ENCODE peak calls at places on chromosomes 2 and 18, in five cellular contexts. H is endodermal cell; P is GM20000; J is IMR-90; K is activated CD8-positive, alpha-beta T cell treated with anti-CD3 and anti-CD28 coated beads for 36 hours. M is an unnamed sample.

GRCh38 chr2:151946856-151947523 is 118.8 kb upstream of the ARL5A start:
- DNase-seq in H (peak), P (peak), J (peak), K (peak), M (no peak)

GRCh38 chr2:11540148-11540995 is 6.5 kb downstream of the GREB1 start:
- DNase-seq in P (no peak), J (no peak), K (no peak), H (peak), M (peak)

GRCh38 chr2:227029706-227030105 is 134.3 kb downstream of the COL4A4 start:
- DNase-seq in H (no peak), P (no peak), J (no peak), K (no peak), M (no peak)

GRCh38 chr2:112004246-112004645 is 50.8 kb upstream of the TMEM87B start:
- DNase-seq in H (no peak), K (no peak), P (peak), J (peak), M (no peak)

GRCh38 chr2:147045113-147045512 is 799.7 kb upstream of the ACVR2A start:
- DNase-seq in P (peak), H (peak), K (peak), J (peak), M (no peak)

GRCh38 chr2:6917761-6918421 is 679 bp downstream of the RNF144A start:
- DNase-seq in K (no peak), J (no peak), H (peak), P (no peak), M (no peak)

GRCh38 chr2:127007652-127008051 is 99.3 kb downstream of the BIN1 start:
- DNase-seq in H (no peak), J (peak), P (no peak), K (no peak), M (no peak)

GRCh38 chr2:95076705-95077520 is 44.7 kb downstream of the MRPS5 start:
- DNase-seq in K (peak), P (peak), H (peak), J (peak), M (no peak)

GRCh38 chr2:190781604-190782198 is 98.9 kb upstream of the GLS start:
- DNase-seq in P (peak), H (peak), J (peak), K (peak), M (no peak)
- TF ChIP-seq CTCF in P (no peak), H (peak), J (peak), K (peak), M (peak)

DNA sequence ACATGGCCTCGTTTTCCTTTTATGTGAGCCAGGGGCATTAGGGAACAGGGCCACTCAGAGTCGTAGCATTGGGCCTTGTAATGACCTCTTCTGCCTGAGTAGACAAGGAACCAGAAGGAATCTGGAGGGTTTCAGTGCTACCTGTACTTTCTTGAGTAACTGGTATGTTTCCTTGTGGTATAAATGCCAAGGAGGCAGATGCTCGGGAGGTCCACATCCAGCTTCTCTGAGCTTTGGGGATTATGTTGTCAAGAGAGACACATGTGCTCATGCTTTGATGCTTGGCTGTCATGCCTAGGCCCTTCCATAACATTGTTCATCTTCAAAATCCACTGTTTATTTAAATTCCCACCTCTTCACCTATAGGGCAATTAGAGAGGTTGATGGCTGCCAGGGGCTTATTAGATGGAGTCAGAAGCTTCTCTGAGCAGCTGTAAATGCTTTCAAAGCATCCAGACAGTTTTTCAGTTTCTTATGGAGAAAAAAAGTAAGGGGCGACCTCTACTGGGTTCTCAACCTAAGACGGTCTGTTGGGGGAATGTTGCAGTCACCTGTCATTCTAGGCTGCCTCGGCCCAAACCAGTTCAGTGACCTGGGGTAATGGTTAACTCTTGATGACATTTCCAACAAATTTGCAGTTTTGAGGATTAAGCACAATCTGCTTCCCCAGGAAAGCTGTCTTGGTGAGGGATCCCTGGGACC is 26.5 kb downstream of the FOSL2 start:
- DNase-seq in K (no peak), P (peak), H (no peak), J (no peak), M (no peak)
- TF ChIP-seq CTCF in K (no peak), P (no peak), H (peak), J (no peak), M (no peak)

DNA sequence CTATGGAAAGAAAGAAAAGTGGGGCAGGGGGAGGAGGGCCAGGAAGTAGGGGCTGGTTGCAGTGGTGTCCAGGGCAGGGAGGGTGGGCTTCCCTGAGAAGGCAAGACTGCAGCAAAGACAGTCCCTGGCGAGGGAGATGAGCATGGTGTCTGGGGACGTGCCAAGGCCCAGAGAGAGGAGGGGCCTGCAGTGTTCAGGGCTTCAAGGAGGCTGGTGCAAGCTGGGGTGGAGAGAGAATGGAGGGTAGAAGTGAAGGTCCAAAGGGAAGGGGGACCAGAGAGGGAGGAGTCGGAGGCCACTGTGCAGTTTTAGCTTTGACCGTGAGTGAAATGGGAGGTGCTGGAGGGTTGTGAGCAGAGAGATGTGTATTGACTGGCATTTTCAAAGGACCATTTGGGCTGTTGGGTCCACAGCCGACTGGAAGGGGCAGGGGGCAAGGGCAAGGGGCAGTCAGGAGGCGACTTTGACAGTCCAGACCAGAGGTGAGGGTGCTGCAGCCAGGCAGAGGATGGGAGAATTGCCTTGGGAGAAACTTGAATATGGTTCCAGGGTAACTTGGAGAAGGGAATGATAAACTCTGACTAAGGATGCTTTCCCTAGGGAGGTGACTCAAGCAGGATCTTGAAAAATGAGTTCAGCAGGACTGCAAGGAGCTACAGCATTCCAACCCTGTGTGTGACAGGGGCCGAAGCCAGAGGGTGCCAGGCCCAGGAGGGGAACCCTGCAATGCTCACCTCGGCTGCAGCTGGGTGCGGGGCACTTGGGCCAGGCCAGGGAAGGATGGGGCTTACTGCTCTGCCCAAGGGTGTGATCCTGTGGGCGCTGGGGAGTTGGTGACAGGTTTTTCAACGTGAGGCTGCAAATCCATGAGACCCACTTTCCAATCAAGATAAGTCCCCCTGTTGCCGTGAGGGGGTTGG is 177.1 kb upstream of the HAAO start:
- DNase-seq in J (peak), P (no peak), K (no peak), H (no peak), M (no peak)
- TF ChIP-seq CTCF in J (no peak), P (no peak), K (no peak), H (no peak), M (no peak)

DNA sequence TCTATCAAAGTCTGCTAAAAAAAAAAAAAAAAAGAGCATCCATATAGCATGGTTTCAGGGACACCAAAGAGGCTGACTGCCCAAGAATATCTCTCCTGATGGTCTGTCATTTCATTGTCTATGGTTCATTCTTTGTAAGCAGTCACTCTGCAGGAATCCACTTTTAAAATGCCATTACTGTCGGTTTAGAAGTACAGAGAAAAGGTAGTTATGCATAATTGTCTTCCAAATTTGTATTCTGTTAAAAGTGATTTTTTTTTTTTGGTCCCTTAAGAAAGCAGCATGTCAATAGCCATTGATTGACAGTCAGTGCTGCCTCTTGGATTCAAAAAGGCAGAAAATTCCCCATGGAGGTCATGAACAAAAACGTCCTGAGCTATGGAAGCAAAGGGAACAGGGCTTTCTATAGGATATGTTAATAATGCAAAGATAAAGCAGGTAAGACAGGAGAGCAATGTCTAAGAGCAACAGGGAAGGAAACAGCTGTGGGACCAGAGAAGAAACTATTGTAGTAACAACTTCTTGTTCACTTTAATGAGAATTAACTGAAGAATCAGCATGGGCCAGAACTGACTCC is 245.8 kb downstream of the TMX3 start:
- DNase-seq in P (no peak), H (no peak), J (no peak), K (no peak), M (no peak)
- TF ChIP-seq CTCF in P (no peak), H (no peak), J (no peak), K (no peak), M (no peak)

GRCh38 chr2:75994759-75995158 is 284.0 kb upstream of the GCFC2 start:
- DNase-seq in K (no peak), H (peak), P (no peak), J (no peak), M (no peak)
- TF ChIP-seq CTCF in K (no peak), H (peak), P (no peak), J (no peak), M (no peak)

GRCh38 chr18:697771-698170 is 14.7 kb downstream of the ENOSF1 start:
- DNase-seq in H (peak), P (no peak), K (no peak), J (no peak), M (no peak)

GRCh38 chr18:697012-697411 is 15.4 kb downstream of the ENOSF1 start:
- DNase-seq in P (no peak), H (no peak), K (no peak), J (no peak), M (no peak)

GRCh38 chr18:688322-688721 is 24.1 kb downstream of the ENOSF1 start:
- DNase-seq in J (no peak), P (no peak), K (no peak), H (no peak), M (no peak)

GRCh38 chr18:692841-693240 is 19.6 kb downstream of the ENOSF1 start:
- DNase-seq in H (no peak), K (no peak), P (no peak), J (no peak), M (no peak)
- TF ChIP-seq CTCF in H (no peak), K (no peak), P (no peak), J (no peak), M (no peak)

M was measured in osteocyte.